ENCODE peak calls at places on chromosome 5, in four cellular contexts. B is GM23338, W is suprapubic skin, S is stomach. V is an unnamed sample.
A peak's percentile ranks its signal among the peaks of the same experiment; 100 is the strongest.

GRCh38 chr5:118506453-118506852 is 481.9 kb downstream of the DTWD2 start:
- DNase-seq in B (no peak), W (no peak), S (no peak), V (no peak)

GRCh38 chr5:111070272-111071134 is 1.0 kb upstream of the TSLP start:
- DNase-seq in B (peak; percentile 83), W (no peak), S (peak; percentile 26), V (no peak)

GRCh38 chr5:154865466-154866184 is 7.2 kb downstream of the CNOT8 start:
- DNase-seq in B (no peak), W (no peak), S (no peak), V (no peak)

GRCh38 chr5:133193794-133194193 is 142.0 kb downstream of the HSPA4 start:
- DNase-seq in B (peak; percentile 39), W (no peak), S (no peak), V (no peak)

GRCh38 chr5:149380466-149381121 is 1.5 kb upstream of the IL17B start:
- DNase-seq in B (no peak), W (no peak), S (no peak), V (no peak)

GRCh38 chr5:175696139-175696854 is 38.4 kb downstream of the HRH2 start:
- DNase-seq in B (peak; percentile 92), W (peak; percentile 73), S (peak; percentile 66), V (no peak)

GRCh38 chr5:61582887-61583286 is 250.8 kb downstream of the ZSWIM6 start:
- DNase-seq in B (no peak), W (no peak), S (no peak), V (no peak)

GRCh38 chr5:14445581-14446290 is 135.9 kb upstream of the OTULINL start:
- DNase-seq in B (peak; percentile 91), W (no peak), S (no peak), V (no peak)

GRCh38 chr5:538271-538771 is 14.1 kb upstream of the SLC9A3 start:
- DNase-seq in B (no peak), W (peak; percentile 45), S (no peak), V (no peak)

GRCh38 chr5:10595305-10595677 is 31.4 kb downstream of the ANKRD33B start:
- DNase-seq in B (no peak), W (no peak), S (no peak), V (no peak)

GRCh38 chr5:74104469-74104868 is 478.5 kb downstream of the ARHGEF28 start:
- DNase-seq in B (no peak), W (no peak), S (no peak), V (no peak)

GRCh38 chr5:963673-964531 is 44.7 kb upstream of the NKD2 start:
- DNase-seq in B (no peak), W (no peak), S (no peak), V (no peak)

GRCh38 chr5:101143526-101143925 is 240.4 kb upstream of the ST8SIA4 start:
- DNase-seq in B (peak; percentile 21), W (no peak), S (no peak), V (no peak)

GRCh38 chr5:25285116-25285515 is 640.3 kb upstream of the CDH10 start:
- DNase-seq in B (no peak), W (no peak), S (no peak), V (no peak)

GRCh38 chr5:154972476-154973080 is 31.7 kb downstream of the MRPL22 start:
- DNase-seq in B (peak; percentile 77), W (no peak), S (no peak), V (no peak)

GRCh38 chr5:93557205-93557604 is 23.8 kb downstream of the NR2F1-AS1 start:
- DNase-seq in B (no peak), W (no peak), S (no peak), V (no peak)

GRCh38 chr5:160260881-160261815 is 31.8 kb downstream of the FABP6 start:
- DNase-seq in B (no peak), W (no peak), S (peak; percentile 74), V (no peak)

GRCh38 chr5:112146323-112146848 is 272.7 kb downstream of the EPB41L4A start:
- DNase-seq in B (no peak), W (no peak), S (no peak), V (no peak)

GRCh38 chr5:87499478-87500410 is 87.0 kb upstream of the CCNH start:
- DNase-seq in B (peak; percentile 3), W (no peak), S (no peak), V (no peak)

GRCh38 chr5:76870046-76870445 is 20.2 kb downstream of the S100Z start:
- DNase-seq in B (peak; percentile 49), W (no peak), S (no peak), V (no peak)

GRCh38 chr5:38519476-38519875 is 37.0 kb downstream of the LIFR start:
- DNase-seq in B (no peak), W (no peak), S (no peak), V (no peak)

GRCh38 chr5:146840016-146840415 is 38.5 kb downstream of the PPP2R2B start:
- DNase-seq in B (peak; percentile 17), W (no peak), S (no peak), V (no peak)

GRCh38 chr5:43627028-43627427 is 24.0 kb downstream of the NNT start:
- DNase-seq in B (peak; percentile 88), W (no peak), S (no peak), V (no peak)

GRCh38 chr5:83899351-83899970 is 178.8 kb upstream of the HAPLN1 start:
- DNase-seq in B (no peak), W (no peak), S (no peak), V (no peak)

GRCh38 chr5:121053055-121053985 is 589.2 kb downstream of the PRR16 start:
- DNase-seq in B (no peak), W (no peak), S (no peak), V (no peak)

GRCh38 chr5:73796164-73797141 is 170.5 kb downstream of the ARHGEF28 start:
- DNase-seq in B (no peak), W (no peak), S (peak; percentile 60), V (no peak)

GRCh38 chr5:76391014-76391413 is 12.1 kb upstream of the IQGAP2 start:
- DNase-seq in B (no peak), W (no peak), S (no peak), V (no peak)

GRCh38 chr5:65209341-65209740 is 272.4 kb downstream of the ADAMTS6 start:
- DNase-seq in B (no peak), W (no peak), S (no peak), V (no peak)

GRCh38 chr5:84603557-84604185 is 219.0 kb upstream of the EDIL3 start:
- DNase-seq in B (no peak), W (no peak), S (no peak), V (no peak)

GRCh38 chr5:19739691-19740090 is 248.3 kb downstream of the CDH18 start:
- DNase-seq in B (no peak), W (no peak), S (no peak), V (no peak)

GRCh38 chr5:170747851-170748250 is 35.7 kb upstream of the GABRP start:
- DNase-seq in B (peak; percentile 59), W (no peak), S (no peak), V (peak; percentile 88)

GRCh38 chr5:77168884-77169254 is 41.6 kb upstream of the PDE8B start:
- DNase-seq in B (no peak), W (no peak), S (peak; percentile 55), V (peak; percentile 53)

GRCh38 chr5:127757576-127757975 is 54.4 kb downstream of the CCDC192 start:
- DNase-seq in B (peak; percentile 42), W (no peak), S (peak; percentile 35), V (no peak)

GRCh38 chr5:78628260-78629024 is 20.1 kb downstream of the LHFPL2 start:
- DNase-seq in B (no peak), W (no peak), S (no peak), V (no peak)

DNA sequence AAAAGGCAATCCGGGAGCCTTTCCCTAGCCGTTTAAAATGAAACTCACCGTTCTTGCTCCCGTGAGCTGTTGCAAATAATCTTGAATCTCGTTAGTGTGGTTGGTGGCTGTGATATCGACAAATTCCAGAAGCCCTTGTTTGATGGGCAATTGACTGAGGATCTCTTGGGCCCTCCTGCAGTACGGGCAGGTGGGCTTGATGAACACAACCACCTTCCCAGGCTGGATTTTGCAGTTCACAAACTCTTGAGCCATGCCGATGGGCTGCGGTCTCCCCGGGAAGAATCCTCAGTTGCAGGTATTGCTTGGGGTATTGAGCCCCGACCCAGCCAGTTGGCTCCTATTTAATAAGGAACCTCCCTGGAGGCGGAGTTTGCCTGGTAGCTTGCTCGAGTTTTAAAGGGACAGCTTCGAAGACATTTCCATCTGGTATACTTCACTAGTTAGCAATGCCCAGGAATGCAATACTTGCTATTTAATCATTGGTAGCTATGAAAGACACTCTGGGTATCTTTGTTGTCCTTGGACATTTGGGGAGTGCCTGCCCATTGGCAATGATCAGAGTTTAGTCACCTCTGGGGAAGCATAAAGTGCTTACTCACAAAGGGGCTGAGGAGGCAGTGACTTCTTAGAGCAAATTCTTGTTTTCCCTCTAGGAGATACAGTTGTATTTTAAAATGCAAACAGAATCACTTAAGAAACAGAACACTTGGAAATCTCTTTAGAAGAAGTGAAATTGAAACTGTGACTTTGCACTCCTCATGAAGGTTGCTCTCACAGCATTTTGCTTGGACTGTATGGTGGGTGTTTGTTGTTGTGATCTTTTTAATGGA is at the start of gene GLRX:
- DNase-seq in B (peak; percentile 87), W (peak; percentile 84), S (peak; percentile 81), V (peak; percentile 96)
- TF ChIP-seq POLR2AphosphoS5 in B (peak; percentile 91), W (no peak), S (peak; percentile 90), V (peak; percentile 76)

GRCh38 chr5:141850183-141850768 is 27.9 kb downstream of the PCDH1 start:
- DNase-seq in B (no peak), W (no peak), S (no peak), V (no peak)

GRCh38 chr5:141850786-141851185 is 27.4 kb downstream of the PCDH1 start:
- DNase-seq in B (peak; percentile 68), W (no peak), S (no peak), V (no peak)

GRCh38 chr5:141849371-141850182 is 28.6 kb downstream of the PCDH1 start:
- DNase-seq in B (peak; percentile 97), W (peak; percentile 90), S (peak; percentile 95), V (no peak)

GRCh38 chr5:141851195-141851874 is 26.9 kb downstream of the PCDH1 start:
- DNase-seq in B (peak; percentile 60), W (no peak), S (no peak), V (no peak)

GRCh38 chr5:141848771-141849370 is 29.3 kb downstream of the PCDH1 start:
- DNase-seq in B (peak; percentile 95), W (no peak), S (peak; percentile 80), V (no peak)
- TF ChIP-seq POLR2AphosphoS5 in B (peak; percentile 37), W (no peak), S (peak; percentile 52), V (peak; percentile 29)

GRCh38 chr5:67681703-67682102 is 485.1 kb upstream of the CD180 start:
- DNase-seq in B (no peak), W (no peak), S (no peak), V (no peak)

GRCh38 chr5:67679184-67679855 is 482.7 kb upstream of the CD180 start:
- DNase-seq in B (peak; percentile 1), W (no peak), S (no peak), V (no peak)

GRCh38 chr5:67677422-67677970 is 480.9 kb upstream of the CD180 start:
- DNase-seq in B (peak; percentile 6), W (no peak), S (no peak), V (no peak)

GRCh38 chr5:67678594-67678993 is 482.0 kb upstream of the CD180 start:
- DNase-seq in B (no peak), W (no peak), S (no peak), V (no peak)

GRCh38 chr5:67680109-67680508 is 483.5 kb upstream of the CD180 start:
- DNase-seq in B (no peak), W (no peak), S (no peak), V (no peak)
- TF ChIP-seq POLR2AphosphoS5 in B (no peak), W (no peak), S (no peak), V (no peak)

GRCh38 chr5:122126177-122126701 is 3.1 kb upstream of the ZNF474 start:
- DNase-seq in B (peak; percentile 13), W (no peak), S (no peak), V (no peak)
- TF ChIP-seq POLR2AphosphoS5 in B (no peak), W (no peak), S (no peak), V (no peak)

V was measured in esophagus muscularis mucosa.